ENCODE peak calls at places on chromosomes 2 and 18, in four cellular contexts. E, W, H and K are unnamed samples.
A peak's percentile ranks its signal among the peaks of the same experiment; 100 is the strongest.

GRCh38 chr2:23901966-23902942 is 24.7 kb downstream of the ATAD2B start:
- DNase-seq in E (no peak), W (peak; percentile 41), H (no peak), K (no peak)

GRCh38 chr2:154826827-154827226 is 128.3 kb downstream of the KCNJ3 start:
- DNase-seq in E (no peak), W (no peak), H (no peak), K (no peak)

GRCh38 chr2:7031424-7032245 is 114.4 kb downstream of the RNF144A start:
- DNase-seq in E (no peak), W (no peak), H (no peak), K (no peak)

GRCh38 chr2:220499281-220499680 is 871.9 kb downstream of the SLC4A3 start:
- DNase-seq in E (no peak), W (peak; percentile 80), H (no peak), K (peak; percentile 33)

GRCh38 chr2:191499874-191500565 is 177.9 kb upstream of the NABP1 start:
- DNase-seq in E (no peak), W (peak; percentile 57), H (no peak), K (no peak)

GRCh38 chr2:19364014-19364413 is 5.6 kb upstream of the OSR1 start:
- DNase-seq in E (peak; percentile 22), W (no peak), H (no peak), K (no peak)

GRCh38 chr18:25561923-25562322 is 210.0 kb upstream of the ZNF521 start:
- DNase-seq in E (no peak), W (peak; percentile 33), H (no peak), K (peak; percentile 44)

GRCh38 chr2:151886235-151886634 is 58.0 kb upstream of the ARL5A start:
- DNase-seq in E (no peak), W (no peak), H (no peak), K (no peak)

GRCh38 chr2:105674859-105675541 is 69.7 kb upstream of the NCK2 start:
- DNase-seq in E (no peak), W (no peak), H (peak; percentile 19), K (no peak)

GRCh38 chr2:55384786-55385185 is 34.9 kb downstream of the CCDC88A start:
- DNase-seq in E (no peak), W (no peak), H (no peak), K (no peak)

GRCh38 chr2:14352067-14352466 is 280.4 kb upstream of the LRATD1 start:
- DNase-seq in E (no peak), W (no peak), H (no peak), K (no peak)

GRCh38 chr2:222891890-222892289 is 31.1 kb downstream of the ACSL3 start:
- DNase-seq in E (no peak), W (peak; percentile 58), H (no peak), K (no peak)

GRCh38 chr18:54822872-54823845 is 5.1 kb upstream of the RAB27B start:
- DNase-seq in E (no peak), W (peak; percentile 92), H (no peak), K (no peak)

GRCh38 chr2:106147159-106147558 is 46.9 kb downstream of the UXS1 start:
- DNase-seq in E (no peak), W (peak; percentile 71), H (no peak), K (peak; percentile 44)

GRCh38 chr2:136067465-136067864 is 50.5 kb downstream of the CXCR4 start:
- DNase-seq in E (no peak), W (no peak), H (no peak), K (no peak)

GRCh38 chr18:33232318-33232626 is 208.2 kb downstream of the CCDC178 start:
- DNase-seq in E (no peak), W (no peak), H (no peak), K (no peak)

GRCh38 chr18:33231474-33232317 is 208.8 kb downstream of the CCDC178 start:
- DNase-seq in E (peak; percentile 84), W (peak; percentile 60), H (peak; percentile 84), K (peak; percentile 90)
- H4K5ac ChIP-seq in E (no peak overlapping the region), W (no peak overlapping the region), H (no peak overlapping the region), K (no peak overlapping the region)

DNA sequence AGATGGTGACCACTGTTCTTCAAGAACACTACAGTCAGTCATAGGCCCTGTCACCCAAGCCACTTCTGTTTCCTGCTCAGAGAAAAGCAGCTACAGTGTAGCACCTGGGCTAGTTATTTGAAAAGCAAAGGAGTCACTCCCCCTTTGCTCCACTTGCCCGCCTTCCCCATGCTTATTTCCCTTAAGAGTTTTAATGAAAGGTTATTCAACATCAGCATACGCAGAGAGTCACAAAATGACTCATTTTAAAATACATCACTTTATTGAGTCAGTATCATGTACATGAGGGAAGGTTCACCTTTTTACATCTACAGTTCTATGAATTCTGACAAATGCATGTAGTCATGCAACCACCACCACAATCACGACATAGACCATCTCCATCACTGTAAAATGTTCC is 71.3 kb downstream of the TNFRSF11A start:
- DNase-seq in E (no peak), W (no peak), H (no peak), K (no peak)
- H3K9ac ChIP-seq in E (no peak overlapping the region), W (no peak overlapping the region), H (no peak overlapping the region), K (no peak overlapping the region)

GRCh38 chr18:77093067-77093430 is 39.5 kb downstream of the MBP start:
- DNase-seq in E (no peak), W (no peak), H (no peak), K (no peak)

GRCh38 chr18:77090546-77091200 is 41.9 kb downstream of the MBP start:
- DNase-seq in E (no peak), W (no peak), H (no peak), K (no peak)

GRCh38 chr18:77091366-77091765 is 41.2 kb downstream of the MBP start:
- DNase-seq in E (no peak), W (no peak), H (no peak), K (no peak)

GRCh38 chr18:77093584-77093983 is 39.0 kb downstream of the MBP start:
- DNase-seq in E (no peak), W (no peak), H (no peak), K (no peak)

DNA sequence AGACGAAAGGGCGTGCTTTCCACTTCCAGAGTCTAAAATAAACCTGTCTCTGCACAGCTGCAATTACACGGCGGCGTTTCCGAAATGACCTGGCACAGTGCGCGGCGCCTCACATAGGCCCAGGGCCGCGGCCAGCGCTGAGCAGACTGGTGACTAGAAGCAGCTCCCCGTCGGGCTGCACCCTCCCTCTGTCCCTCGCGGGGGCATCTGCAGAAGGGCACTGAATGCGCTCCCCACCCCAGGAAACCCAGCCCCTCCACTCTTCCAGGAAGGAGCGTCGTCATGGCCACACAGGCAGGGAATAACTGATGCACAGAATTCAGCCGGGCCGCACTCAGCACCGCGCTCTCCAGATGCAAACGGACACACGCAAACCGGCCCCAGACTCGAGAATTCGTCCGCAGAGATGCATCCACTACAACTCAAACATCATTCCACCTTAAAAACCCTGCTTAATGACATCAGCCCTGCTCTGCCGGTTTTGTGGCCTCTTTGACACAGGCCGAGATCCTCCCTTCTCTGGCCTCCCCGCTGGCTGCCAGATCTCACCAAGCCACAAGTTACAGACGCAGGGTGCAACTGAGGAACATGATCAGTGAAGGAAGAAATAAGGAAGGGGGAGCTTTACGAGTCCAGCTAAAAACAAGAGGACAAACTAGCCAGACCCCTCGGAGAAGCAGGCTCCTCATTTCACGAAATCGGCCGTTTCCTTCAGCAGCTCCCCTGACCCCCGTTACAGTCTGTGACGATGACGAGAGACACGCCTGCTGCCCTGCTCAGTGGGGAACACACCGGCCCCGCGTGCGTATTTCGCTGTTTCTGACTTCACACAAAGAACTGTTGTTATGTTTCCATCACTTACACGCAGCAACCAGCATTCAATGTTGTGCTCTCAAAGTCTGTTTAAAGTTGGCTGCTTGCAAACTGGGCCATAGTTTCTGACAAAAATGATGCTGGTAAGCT is 40.2 kb downstream of the MBP start:
- DNase-seq in E (no peak), W (no peak), H (no peak), K (no peak)
- H4K5ac ChIP-seq in E (no peak overlapping the region), W (no peak overlapping the region), H (no peak overlapping the region), K (no peak overlapping the region)

GRCh38 chr18:36628435-36629094 is 200.2 kb downstream of the TPGS2 start:
- DNase-seq in E (no peak), W (peak; percentile 87), H (no peak), K (no peak)

GRCh38 chr18:36629095-36629604 is 199.7 kb downstream of the TPGS2 start:
- DNase-seq in E (no peak), W (no peak), H (no peak), K (no peak)

GRCh38 chr18:36629836-36630235 is 199.0 kb downstream of the TPGS2 start:
- DNase-seq in E (no peak), W (no peak), H (no peak), K (no peak)

GRCh38 chr18:36633961-36634412 is 194.8 kb downstream of the TPGS2 start:
- DNase-seq in E (no peak), W (no peak), H (no peak), K (no peak)

DNA sequence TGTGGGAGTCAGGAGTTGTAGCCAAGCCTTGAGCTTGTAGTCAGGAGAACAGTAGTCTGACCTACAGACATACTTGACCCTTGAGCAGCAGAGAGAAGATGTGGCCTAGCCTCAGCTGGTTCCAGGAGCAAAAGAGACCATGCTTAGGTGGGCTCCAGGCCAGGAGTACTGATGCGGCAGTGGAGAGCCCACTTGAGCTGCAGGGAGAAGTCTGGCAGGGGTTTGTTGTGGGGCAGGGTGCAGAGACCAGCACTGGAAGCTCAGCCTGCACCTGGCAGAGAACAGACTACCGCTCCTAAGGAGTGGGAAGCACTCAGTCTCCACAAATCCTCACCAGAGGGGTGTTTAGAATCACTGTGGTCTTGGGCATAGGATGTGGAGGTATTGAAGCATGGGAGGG is 197.9 kb downstream of the TPGS2 start:
- DNase-seq in E (no peak), W (no peak), H (no peak), K (no peak)
- H3K9ac ChIP-seq in E (no peak overlapping the region), W (no peak overlapping the region), H (no peak overlapping the region), K (no peak overlapping the region)

GRCh38 chr2:207504513-207505171 is 25.1 kb upstream of the CREB1 start:
- DNase-seq in E (no peak), W (peak; percentile 70), H (no peak), K (peak; percentile 33)
- H4K5ac ChIP-seq in E (no peak overlapping the region), W (no peak overlapping the region), H (no peak overlapping the region), K (no peak overlapping the region)

GRCh38 chr2:175431054-175431780 is 249.7 kb upstream of the ATP5MC3 start:
- DNase-seq in E (no peak), W (no peak), H (no peak), K (no peak)
- H3K9ac ChIP-seq in E (no peak overlapping the region), W (no peak overlapping the region), H (no peak overlapping the region), K (no peak overlapping the region)